ENCODE peak calls at places on chromosome 17, in nine cellular contexts. One of them, this sample, is unnamed.

GRCh38 chr17:6170349-6170748 is 100.2 kb downstream of the WSCD1 start:
- DNase-seq in heart right ventricle: no peak
- DNase-seq in thoracic aorta: no peak
- DNase-seq in CD4-positive, CD25-positive, alpha-beta regulatory T cell: no peak
- DNase-seq in heart left ventricle: no peak
- DNase-seq in CD4-positive, alpha-beta memory T cell: no peak
- DNase-seq in IMR-90: no peak
- DNase-seq in A549: no peak
- DNase-seq in dorsolateral prefrontal cortex: no peak
- DNase-seq in this sample: no peak

GRCh38 chr17:20259668-20260067 is 207.7 kb downstream of the LGALS9B start:
- DNase-seq in heart right ventricle: no peak
- DNase-seq in dorsolateral prefrontal cortex: no peak
- DNase-seq in CD4-positive, alpha-beta memory T cell: no peak
- DNase-seq in CD4-positive, CD25-positive, alpha-beta regulatory T cell: no peak
- DNase-seq in heart left ventricle: no peak
- DNase-seq in A549: no peak
- DNase-seq in thoracic aorta: no peak
- DNase-seq in IMR-90: no peak
- DNase-seq in this sample: no peak

GRCh38 chr17:31494259-31495048 is 103.0 kb downstream of the RAB11FIP4 start:
- DNase-seq in heart right ventricle: no peak
- DNase-seq in dorsolateral prefrontal cortex: no peak
- DNase-seq in thoracic aorta: no peak
- DNase-seq in heart left ventricle: no peak
- DNase-seq in CD4-positive, CD25-positive, alpha-beta regulatory T cell: peak; percentile 46
- DNase-seq in IMR-90: no peak
- DNase-seq in CD4-positive, alpha-beta memory T cell: peak; percentile 76
- DNase-seq in A549: no peak
- DNase-seq in this sample: no peak

GRCh38 chr17:83053021-83053778 is 26.2 kb upstream of the METRNL start:
- DNase-seq in heart right ventricle: no peak
- DNase-seq in thoracic aorta: no peak
- DNase-seq in IMR-90: peak; percentile 30
- DNase-seq in A549: no peak
- DNase-seq in CD4-positive, alpha-beta memory T cell: no peak
- DNase-seq in CD4-positive, CD25-positive, alpha-beta regulatory T cell: no peak
- DNase-seq in heart left ventricle: peak; percentile 21
- DNase-seq in dorsolateral prefrontal cortex: no peak
- DNase-seq in this sample: no peak

GRCh38 chr17:2060681-2061440 is 6.0 kb downstream of the HIC1 start:
- DNase-seq in CD4-positive, alpha-beta memory T cell: no peak
- DNase-seq in heart right ventricle: no peak
- DNase-seq in thoracic aorta: no peak
- DNase-seq in A549: no peak
- DNase-seq in CD4-positive, CD25-positive, alpha-beta regulatory T cell: no peak
- DNase-seq in heart left ventricle: no peak
- DNase-seq in dorsolateral prefrontal cortex: no peak
- DNase-seq in IMR-90: no peak
- DNase-seq in this sample: no peak

GRCh38 chr17:76997981-76998531 is 129.9 kb downstream of the MGAT5B start:
- DNase-seq in CD4-positive, alpha-beta memory T cell: peak; percentile 83
- DNase-seq in heart right ventricle: no peak
- DNase-seq in heart left ventricle: no peak
- DNase-seq in thoracic aorta: no peak
- DNase-seq in CD4-positive, CD25-positive, alpha-beta regulatory T cell: peak; percentile 23
- DNase-seq in A549: no peak
- DNase-seq in dorsolateral prefrontal cortex: no peak
- DNase-seq in IMR-90: no peak
- DNase-seq in this sample: no peak

GRCh38 chr17:73533801-73534574 is 110.3 kb downstream of the SDK2 start:
- DNase-seq in CD4-positive, CD25-positive, alpha-beta regulatory T cell: no peak
- DNase-seq in A549: no peak
- DNase-seq in IMR-90: no peak
- DNase-seq in heart left ventricle: no peak
- DNase-seq in CD4-positive, alpha-beta memory T cell: no peak
- DNase-seq in heart right ventricle: no peak
- DNase-seq in dorsolateral prefrontal cortex: no peak
- DNase-seq in thoracic aorta: no peak
- DNase-seq in this sample: no peak

GRCh38 chr17:8651013-8651412 is 20.5 kb upstream of the MYH10 start:
- DNase-seq in A549: no peak
- DNase-seq in CD4-positive, CD25-positive, alpha-beta regulatory T cell: no peak
- DNase-seq in IMR-90: no peak
- DNase-seq in thoracic aorta: no peak
- DNase-seq in heart right ventricle: no peak
- DNase-seq in CD4-positive, alpha-beta memory T cell: no peak
- DNase-seq in heart left ventricle: no peak
- DNase-seq in dorsolateral prefrontal cortex: no peak
- DNase-seq in this sample: no peak

GRCh38 chr17:68733241-68734176 is 132.3 kb upstream of the FAM20A start:
- DNase-seq in IMR-90: peak; percentile 72
- DNase-seq in A549: no peak
- DNase-seq in CD4-positive, alpha-beta memory T cell: no peak
- DNase-seq in thoracic aorta: no peak
- DNase-seq in CD4-positive, CD25-positive, alpha-beta regulatory T cell: no peak
- DNase-seq in heart right ventricle: no peak
- DNase-seq in heart left ventricle: peak; percentile 33
- DNase-seq in dorsolateral prefrontal cortex: no peak
- DNase-seq in this sample: no peak

GRCh38 chr17:66777689-66778225 is 57.2 kb upstream of the CACNG5 start:
- DNase-seq in heart right ventricle: no peak
- DNase-seq in CD4-positive, CD25-positive, alpha-beta regulatory T cell: no peak
- DNase-seq in A549: no peak
- DNase-seq in IMR-90: peak; percentile 44
- DNase-seq in thoracic aorta: no peak
- DNase-seq in dorsolateral prefrontal cortex: no peak
- DNase-seq in CD4-positive, alpha-beta memory T cell: no peak
- DNase-seq in heart left ventricle: no peak
- DNase-seq in this sample: no peak

GRCh38 chr17:39709319-39709997 is 9.6 kb downstream of the ERBB2 start:
- DNase-seq in thoracic aorta: no peak
- DNase-seq in CD4-positive, CD25-positive, alpha-beta regulatory T cell: no peak
- DNase-seq in heart left ventricle: no peak
- DNase-seq in heart right ventricle: no peak
- DNase-seq in IMR-90: no peak
- DNase-seq in CD4-positive, alpha-beta memory T cell: no peak
- DNase-seq in dorsolateral prefrontal cortex: no peak
- DNase-seq in A549: no peak
- DNase-seq in this sample: no peak

GRCh38 chr17:50205931-50206505 is 4.6 kb upstream of the COL1A1 start:
- DNase-seq in CD4-positive, alpha-beta memory T cell: no peak
- DNase-seq in heart right ventricle: no peak
- DNase-seq in IMR-90: no peak
- DNase-seq in A549: no peak
- DNase-seq in CD4-positive, CD25-positive, alpha-beta regulatory T cell: no peak
- DNase-seq in heart left ventricle: peak; percentile 12
- DNase-seq in dorsolateral prefrontal cortex: no peak
- DNase-seq in thoracic aorta: no peak
- DNase-seq in this sample: no peak

GRCh38 chr17:50207792-50208567 is 6.5 kb upstream of the COL1A1 start:
- DNase-seq in A549: no peak
- DNase-seq in IMR-90: no peak
- DNase-seq in thoracic aorta: no peak
- DNase-seq in heart right ventricle: no peak
- DNase-seq in dorsolateral prefrontal cortex: no peak
- DNase-seq in CD4-positive, alpha-beta memory T cell: no peak
- DNase-seq in heart left ventricle: no peak
- DNase-seq in CD4-positive, CD25-positive, alpha-beta regulatory T cell: no peak
- DNase-seq in this sample: no peak

GRCh38 chr17:50207318-50207717 is 5.9 kb upstream of the COL1A1 start:
- DNase-seq in thoracic aorta: no peak
- DNase-seq in A549: no peak
- DNase-seq in heart left ventricle: no peak
- DNase-seq in CD4-positive, CD25-positive, alpha-beta regulatory T cell: no peak
- DNase-seq in dorsolateral prefrontal cortex: no peak
- DNase-seq in IMR-90: no peak
- DNase-seq in CD4-positive, alpha-beta memory T cell: no peak
- DNase-seq in heart right ventricle: no peak
- DNase-seq in this sample: no peak

GRCh38 chr17:50205111-50205821 is 3.8 kb upstream of the COL1A1 start:
- DNase-seq in A549: no peak
- DNase-seq in heart right ventricle: peak; percentile 58
- DNase-seq in CD4-positive, CD25-positive, alpha-beta regulatory T cell: no peak
- DNase-seq in thoracic aorta: no peak
- DNase-seq in IMR-90: peak; percentile 60
- DNase-seq in heart left ventricle: peak; percentile 60
- DNase-seq in CD4-positive, alpha-beta memory T cell: no peak
- DNase-seq in dorsolateral prefrontal cortex: no peak
- DNase-seq in this sample: no peak

GRCh38 chr17:50206604-50207293 is 5.3 kb upstream of the COL1A1 start:
- DNase-seq in thoracic aorta: no peak
- DNase-seq in CD4-positive, alpha-beta memory T cell: no peak
- DNase-seq in A549: no peak
- DNase-seq in CD4-positive, CD25-positive, alpha-beta regulatory T cell: no peak
- DNase-seq in dorsolateral prefrontal cortex: no peak
- DNase-seq in IMR-90: peak; percentile 66
- DNase-seq in heart left ventricle: peak; percentile 48
- DNase-seq in heart right ventricle: peak; percentile 52
- DNase-seq in this sample: no peak
- H3K4me3 ChIP-seq in thoracic aorta: peak overlapping the region; percentile 55
- H3K4me3 ChIP-seq in CD4-positive, alpha-beta memory T cell: no peak overlapping the region
- H3K4me3 ChIP-seq in A549: no peak overlapping the region
- H3K4me3 ChIP-seq in CD4-positive, CD25-positive, alpha-beta regulatory T cell: no peak overlapping the region
- H3K4me3 ChIP-seq in dorsolateral prefrontal cortex: no peak overlapping the region
- H3K4me3 ChIP-seq in IMR-90: peak overlapping the region; percentile 23
- H3K4me3 ChIP-seq in heart left ventricle: peak overlapping the region; percentile 19
- H3K4me3 ChIP-seq in heart right ventricle: no peak overlapping the region
- H3K4me3 ChIP-seq in this sample: peak overlapping the region; percentile 33

GRCh38 chr17:56577810-56578209 is 15.7 kb upstream of the NOG start:
- DNase-seq in heart right ventricle: peak; percentile 20
- DNase-seq in CD4-positive, CD25-positive, alpha-beta regulatory T cell: no peak
- DNase-seq in dorsolateral prefrontal cortex: no peak
- DNase-seq in thoracic aorta: no peak
- DNase-seq in A549: no peak
- DNase-seq in heart left ventricle: no peak
- DNase-seq in CD4-positive, alpha-beta memory T cell: no peak
- DNase-seq in IMR-90: no peak
- DNase-seq in this sample: no peak
- H3K27ac ChIP-seq in heart right ventricle: no peak overlapping the region
- H3K27ac ChIP-seq in CD4-positive, CD25-positive, alpha-beta regulatory T cell: no peak overlapping the region
- H3K27ac ChIP-seq in dorsolateral prefrontal cortex: no peak overlapping the region
- H3K27ac ChIP-seq in thoracic aorta: no peak overlapping the region
- H3K27ac ChIP-seq in A549: no peak overlapping the region
- H3K27ac ChIP-seq in heart left ventricle: no peak overlapping the region
- H3K27ac ChIP-seq in CD4-positive, alpha-beta memory T cell: no peak overlapping the region
- H3K27ac ChIP-seq in IMR-90: no peak overlapping the region
- H3K27ac ChIP-seq in this sample: peak overlapping the region; percentile 67

DNA sequence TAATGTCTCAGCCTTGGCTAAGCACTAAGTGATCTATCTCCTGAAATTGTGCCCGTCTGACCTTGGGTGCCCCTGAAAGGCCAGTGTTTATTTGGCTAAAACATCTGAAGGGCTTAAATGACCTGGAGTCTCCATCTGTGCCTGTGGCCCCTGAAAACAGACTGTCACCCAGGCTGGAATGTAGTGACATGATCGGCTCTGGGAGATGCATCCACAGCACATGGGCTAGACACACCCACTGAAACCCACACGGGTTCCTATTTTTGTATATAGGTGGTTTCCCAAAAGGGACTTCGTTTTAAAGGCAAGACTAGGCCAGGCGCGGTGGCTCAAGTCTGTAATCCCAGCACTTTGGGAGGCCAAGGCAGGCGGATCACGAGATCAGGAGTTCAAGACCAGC is 13.5 kb downstream of the CEP295NL start:
- DNase-seq in dorsolateral prefrontal cortex: no peak
- DNase-seq in CD4-positive, alpha-beta memory T cell: no peak
- DNase-seq in heart right ventricle: no peak
- DNase-seq in heart left ventricle: no peak
- DNase-seq in A549: no peak
- DNase-seq in IMR-90: no peak
- DNase-seq in CD4-positive, CD25-positive, alpha-beta regulatory T cell: no peak
- DNase-seq in thoracic aorta: no peak
- DNase-seq in this sample: no peak
- H3K4me3 ChIP-seq in dorsolateral prefrontal cortex: no peak overlapping the region
- H3K4me3 ChIP-seq in CD4-positive, alpha-beta memory T cell: no peak overlapping the region
- H3K4me3 ChIP-seq in heart right ventricle: no peak overlapping the region
- H3K4me3 ChIP-seq in heart left ventricle: no peak overlapping the region
- H3K4me3 ChIP-seq in A549: no peak overlapping the region
- H3K4me3 ChIP-seq in IMR-90: no peak overlapping the region
- H3K4me3 ChIP-seq in CD4-positive, CD25-positive, alpha-beta regulatory T cell: peak overlapping the region; percentile 44
- H3K4me3 ChIP-seq in thoracic aorta: no peak overlapping the region
- H3K4me3 ChIP-seq in this sample: no peak overlapping the region

GRCh38 chr17:80330276-80330675 is 69.6 kb downstream of the RNF213 start:
- DNase-seq in CD4-positive, alpha-beta memory T cell: no peak
- DNase-seq in thoracic aorta: no peak
- DNase-seq in IMR-90: no peak
- DNase-seq in CD4-positive, CD25-positive, alpha-beta regulatory T cell: no peak
- DNase-seq in A549: no peak
- DNase-seq in heart left ventricle: no peak
- DNase-seq in dorsolateral prefrontal cortex: no peak
- DNase-seq in heart right ventricle: no peak
- DNase-seq in this sample: no peak
- H3K27ac ChIP-seq in CD4-positive, alpha-beta memory T cell: no peak overlapping the region
- H3K27ac ChIP-seq in thoracic aorta: no peak overlapping the region
- H3K27ac ChIP-seq in IMR-90: no peak overlapping the region
- H3K27ac ChIP-seq in CD4-positive, CD25-positive, alpha-beta regulatory T cell: no peak overlapping the region
- H3K27ac ChIP-seq in A549: no peak overlapping the region
- H3K27ac ChIP-seq in heart left ventricle: no peak overlapping the region
- H3K27ac ChIP-seq in dorsolateral prefrontal cortex: no peak overlapping the region
- H3K27ac ChIP-seq in heart right ventricle: no peak overlapping the region
- H3K27ac ChIP-seq in this sample: no peak overlapping the region

This sample was measured in vagina.